ENCODE peak calls at places on chromosomes 12 and 14, in eight cellular contexts. Z is fibroblast of pulmonary artery, K is stomach, H is HFF-Myc, O is astrocyte of the spinal cord, M is NB4, T is lower lobe of right lung, I is endothelial cell of umbilical vein. A is an unnamed sample.
A peak's percentile ranks its signal among the peaks of the same experiment; 100 is the strongest.

GRCh38 chr12:83313322-83313721 is 626.6 kb downstream of the TMTC2 start:
- DNase-seq in O (no peak), Z (no peak), M (no peak), T (no peak), K (no peak), I (no peak), H (no peak), A (no peak)

GRCh38 chr14:100904307-100905019 is 941 bp upstream of the RTL1 start:
- DNase-seq in I (no peak), O (no peak), M (peak; percentile 15), Z (no peak), T (peak; percentile 30), K (no peak), H (no peak), A (no peak)

GRCh38 chr14:61640158-61640833 is 55.0 kb upstream of the HIF1A start:
- DNase-seq in M (no peak), O (no peak), I (no peak), T (no peak), H (no peak), Z (no peak), K (no peak), A (no peak)

GRCh38 chr14:30573203-30573814 is 14.4 kb downstream of the G2E3 start:
- DNase-seq in O (peak; percentile 59), M (no peak), Z (peak; percentile 76), H (no peak), I (peak; percentile 63), K (no peak), T (no peak), A (no peak)

GRCh38 chr14:71452535-71452934 is 479.7 kb upstream of the RGS6 start:
- DNase-seq in M (peak; percentile 2), T (no peak), Z (peak; percentile 18), O (no peak), K (no peak), I (no peak), H (no peak), A (no peak)

GRCh38 chr14:68085742-68086141 is 266.2 kb downstream of the RAD51B start:
- DNase-seq in T (no peak), K (no peak), I (no peak), M (no peak), Z (no peak), O (no peak), H (no peak), A (no peak)

GRCh38 chr14:92958373-92959188 is 35.6 kb downstream of the CHGA start:
- DNase-seq in Z (no peak), T (no peak), O (no peak), K (no peak), I (no peak), M (no peak), H (no peak), A (no peak)

GRCh38 chr12:96907681-96908163 is 665 bp downstream of the NEDD1 start:
- DNase-seq in I (peak; percentile 59), H (no peak), K (no peak), O (peak; percentile 51), M (peak; percentile 70), Z (peak; percentile 22), T (no peak), A (no peak)

GRCh38 chr14:77177623-77178185 is 3.9 kb upstream of the TMEM63C start:
- DNase-seq in O (no peak), K (no peak), I (no peak), T (no peak), M (peak; percentile 42), H (no peak), Z (no peak), A (no peak)

GRCh38 chr12:19186722-19187661 is 57.5 kb downstream of the PLEKHA5 start:
- DNase-seq in T (no peak), I (peak; percentile 71), Z (peak; percentile 82), K (no peak), H (peak; percentile 32), M (peak; percentile 69), O (peak; percentile 71), A (no peak)

GRCh38 chr12:72261885-72262284 is 10.3 kb upstream of the TRHDE start:
- DNase-seq in T (no peak), K (no peak), I (no peak), M (no peak), O (no peak), H (no peak), Z (no peak), A (no peak)

GRCh38 chr12:130401703-130402102 is 64.0 kb downstream of the PIWIL1 start:
- DNase-seq in Z (no peak), O (no peak), K (no peak), I (no peak), M (peak; percentile 39), T (no peak), H (no peak), A (no peak)

GRCh38 chr14:54893151-54893760 is 9.4 kb downstream of the GCH1 start:
- DNase-seq in I (peak; percentile 77), O (peak; percentile 71), H (peak; percentile 61), Z (peak; percentile 76), T (no peak), K (no peak), M (peak; percentile 34), A (no peak)

GRCh38 chr14:65000868-65001600 is 14.3 kb downstream of the FNTB start:
- DNase-seq in K (no peak), M (no peak), I (no peak), T (no peak), Z (peak; percentile 67), H (no peak), O (no peak), A (no peak)

GRCh38 chr14:55454264-55455151 is 14.1 kb upstream of the TBPL2 start:
- DNase-seq in Z (peak; percentile 92), M (peak; percentile 62), O (peak; percentile 85), K (peak; percentile 37), I (peak; percentile 81), H (peak; percentile 60), T (no peak), A (no peak)

GRCh38 chr14:75429562-75429961 is 1.7 kb downstream of the JDP2 start:
- DNase-seq in Z (no peak), O (no peak), K (no peak), I (no peak), H (no peak), M (no peak), T (no peak), A (no peak)

GRCh38 chr14:75427126-75427481 is 718 bp upstream of the JDP2 start:
- DNase-seq in I (no peak), Z (no peak), H (no peak), T (peak; percentile 67), M (no peak), K (no peak), O (no peak), A (no peak)

GRCh38 chr14:75428230-75429104 is 645 bp downstream of the JDP2 start:
- DNase-seq in T (peak; percentile 76), K (peak; percentile 51), Z (peak; percentile 29), H (no peak), M (peak; percentile 55), O (no peak), I (no peak), A (no peak)

GRCh38 chr14:75426332-75427125 is 1.3 kb upstream of the JDP2 start:
- DNase-seq in Z (no peak), H (no peak), T (no peak), O (no peak), I (no peak), K (no peak), M (peak; percentile 28), A (no peak)

DNA sequence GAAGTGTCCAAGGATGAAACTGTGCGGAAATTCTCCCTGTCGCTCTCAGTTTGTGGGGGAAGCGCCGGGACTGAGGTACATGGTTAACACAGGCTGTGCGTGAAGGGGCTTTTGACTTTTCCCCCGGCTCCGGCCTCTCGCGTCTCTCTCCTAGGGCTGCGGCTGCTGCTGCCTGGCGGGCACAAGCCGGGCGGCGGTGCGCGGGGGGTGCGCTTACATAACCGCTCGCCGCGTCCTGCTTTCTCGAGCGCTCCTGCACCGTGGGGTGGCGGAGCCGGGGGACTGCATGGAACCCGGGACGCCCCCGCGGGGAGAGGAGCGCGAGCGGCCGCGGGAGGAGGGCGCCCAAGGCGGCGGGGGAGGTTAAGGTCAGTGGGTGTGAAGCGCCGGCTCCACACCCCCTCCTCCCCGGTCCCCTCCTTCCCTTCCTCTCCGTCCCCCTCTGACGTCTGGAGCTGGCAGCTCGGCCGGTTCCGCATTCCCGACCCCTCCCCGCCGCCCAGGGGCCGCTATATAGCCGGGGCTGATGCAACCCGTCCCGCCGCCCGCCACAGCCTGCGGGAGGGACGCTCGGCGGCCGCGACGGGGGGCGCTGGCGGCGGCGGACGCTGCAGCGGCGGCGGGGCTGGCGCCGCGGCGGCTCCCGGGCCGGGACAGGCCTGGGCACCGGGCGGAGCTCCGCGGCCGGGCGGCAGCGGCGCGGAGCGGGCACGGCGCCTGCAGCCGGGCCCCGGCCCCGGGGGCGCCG is at the start of gene JDP2:
- DNase-seq in O (peak; percentile 79), H (no peak), Z (peak; percentile 85), T (peak; percentile 97), K (peak; percentile 92), I (peak; percentile 57), M (peak; percentile 92), A (no peak)
- TF ChIP-seq CTCF in O (no peak), H (no peak), Z (no peak), T (peak; percentile 5), K (no peak), I (no peak), M (no peak), A (peak; percentile 11)

GRCh38 chr12:9619411-9620179 is 11.9 kb upstream of the KLRB1 start:
- DNase-seq in H (no peak), K (no peak), O (no peak), T (no peak), Z (no peak), M (no peak), I (no peak), A (no peak)
- H3K4me3 ChIP-seq in H (no peak overlapping the region), K (no peak overlapping the region), O (no peak overlapping the region), T (no peak overlapping the region), Z (no peak overlapping the region), M (no peak overlapping the region), I (no peak overlapping the region), A (no peak overlapping the region)

DNA sequence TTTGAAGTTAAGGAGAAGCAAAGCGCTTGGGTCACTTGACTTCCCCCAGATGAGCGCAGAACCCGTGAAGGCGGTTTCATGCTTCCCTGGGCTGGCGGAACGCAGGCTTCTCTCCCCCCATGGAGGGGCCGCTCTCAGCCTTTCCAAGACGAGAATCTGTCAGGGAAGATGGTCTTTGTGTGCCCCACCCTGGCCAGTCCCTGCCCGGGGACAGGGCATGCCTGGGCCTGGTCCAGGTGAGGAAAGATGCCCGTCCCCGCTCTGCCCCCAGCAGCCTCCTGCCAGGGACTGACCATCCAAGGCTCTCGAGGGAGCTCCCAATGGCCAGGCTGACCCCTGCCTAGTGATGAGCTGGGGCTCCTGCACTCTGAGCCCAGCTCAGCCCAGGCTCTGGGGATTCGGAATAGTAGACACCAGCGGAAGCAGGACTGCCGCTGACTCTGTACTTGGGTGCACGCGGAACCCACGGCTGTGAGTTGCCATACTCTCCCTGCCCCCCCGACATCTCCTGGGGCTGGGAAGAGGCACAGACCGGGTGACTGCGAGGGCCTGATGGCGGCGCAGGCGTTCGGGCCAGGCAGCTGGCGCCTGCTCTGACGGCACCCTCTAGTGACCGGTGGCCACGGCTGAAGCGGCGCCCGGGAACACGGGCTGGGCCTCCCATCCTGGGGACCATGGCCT is 142.2 kb upstream of the FKBP4 start:
- DNase-seq in K (no peak), H (no peak), T (no peak), Z (no peak), M (no peak), I (no peak), O (no peak), A (no peak)
- TF ChIP-seq CTCF in K (no peak), H (no peak), T (no peak), Z (no peak), M (no peak), I (no peak), O (no peak), A (no peak)

DNA sequence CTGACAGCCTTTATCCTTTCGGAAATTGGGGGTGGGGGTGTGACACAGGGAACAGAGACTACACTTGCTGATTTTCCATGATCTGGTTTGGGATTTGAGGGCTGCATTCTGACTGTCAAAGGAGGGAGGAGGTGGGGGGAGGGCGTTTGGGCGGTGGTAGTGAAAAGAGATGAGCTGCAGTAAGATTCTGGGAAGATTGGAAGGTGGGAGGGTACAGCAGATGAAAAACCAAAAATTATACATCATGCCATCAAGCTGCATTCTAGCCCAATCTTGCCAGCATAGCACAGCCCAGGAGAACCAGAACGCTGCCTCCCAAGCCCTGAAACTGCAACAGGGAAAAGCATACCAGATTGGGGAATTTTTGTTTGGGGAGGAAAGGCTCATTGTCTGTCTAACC is 2.4 kb downstream of the RND1 start:
- DNase-seq in M (no peak), Z (no peak), T (no peak), H (no peak), I (no peak), K (no peak), O (no peak), A (no peak)
- H3K4me3 ChIP-seq in M (no peak overlapping the region), Z (no peak overlapping the region), T (no peak overlapping the region), H (no peak overlapping the region), I (no peak overlapping the region), K (no peak overlapping the region), O (no peak overlapping the region), A (no peak overlapping the region)

A was measured in BJ.